ENCODE peak calls at places on chromosomes 6 and 20, in seven cellular contexts. M, A, K, E, I, B and D are unnamed samples.

GRCh38 chr20:32325706-32326506 is 32.2 kb upstream of the ASXL1 start:
- DNase-seq in B (no peak), A (peak; percentile 35), M (peak; percentile 79), K (no peak), I (peak; percentile 68), E (no peak), D (peak; percentile 76)

GRCh38 chr20:41275181-41275793 is 42.2 kb downstream of the ZHX3 start:
- DNase-seq in M (peak; percentile 73), B (peak; percentile 74), E (no peak), A (peak; percentile 86), I (peak; percentile 81), K (no peak), D (peak; percentile 67)

GRCh38 chr6:4344317-4344899 is 209.0 kb upstream of the ECI2 start:
- DNase-seq in M (no peak), E (no peak), K (no peak), I (no peak), B (peak; percentile 30), A (peak; percentile 63), D (no peak)

GRCh38 chr20:62644044-62644795 is 1.9 kb downstream of the SLCO4A1 start:
- DNase-seq in A (no peak), E (no peak), K (no peak), I (no peak), B (no peak), M (no peak), D (no peak)

GRCh38 chr6:114000066-114000465 is 29.1 kb upstream of the HDAC2 start:
- DNase-seq in E (no peak), M (peak; percentile 82), A (no peak), B (peak; percentile 54), I (peak; percentile 64), K (no peak), D (peak; percentile 62)

GRCh38 chr6:90008908-90009501 is 114.7 kb downstream of the GJA10 start:
- DNase-seq in M (peak; percentile 68), E (no peak), B (peak; percentile 43), I (peak; percentile 73), A (no peak), K (no peak), D (peak; percentile 7)

GRCh38 chr6:12288844-12289654 is 1.1 kb upstream of the EDN1 start:
- DNase-seq in I (peak; percentile 63), A (peak; percentile 89), E (peak; percentile 77), M (peak; percentile 74), K (no peak), B (peak; percentile 68), D (peak; percentile 78)

GRCh38 chr6:148518371-148519156 is 175.9 kb downstream of the SASH1 start:
- DNase-seq in B (peak; percentile 70), M (no peak), A (no peak), I (no peak), K (peak; percentile 88), E (no peak), D (peak; percentile 16)

GRCh38 chr20:58192567-58192966 is 35.9 kb downstream of the ANKRD60 start:
- DNase-seq in B (no peak), M (no peak), A (no peak), K (no peak), E (no peak), I (no peak), D (no peak)

GRCh38 chr20:57695012-57695411 is 14.8 kb downstream of the PMEPA1 start:
- DNase-seq in B (no peak), E (no peak), A (no peak), K (no peak), I (no peak), M (no peak), D (no peak)

GRCh38 chr20:34634392-34634791 is 42.5 kb downstream of the PIGU start:
- DNase-seq in M (no peak), I (no peak), A (no peak), K (no peak), E (no peak), B (no peak), D (no peak)

GRCh38 chr20:668638-669037 is 7.0 kb downstream of the SCRT2 start:
- DNase-seq in A (no peak), M (no peak), B (no peak), K (no peak), E (no peak), I (no peak), D (no peak)

GRCh38 chr6:142821164-142821716 is 123.7 kb downstream of the HIVEP2 start:
- DNase-seq in A (no peak), E (no peak), M (no peak), B (no peak), K (no peak), I (no peak), D (no peak)

GRCh38 chr6:157571269-157571668 is 190.3 kb downstream of the ZDHHC14 start:
- DNase-seq in E (no peak), A (no peak), B (no peak), K (no peak), M (no peak), I (no peak), D (no peak)

GRCh38 chr6:1946583-1946982 is 298.8 kb downstream of the GMDS start:
- DNase-seq in B (no peak), M (no peak), A (no peak), K (no peak), I (no peak), E (no peak), D (no peak)

GRCh38 chr6:96002576-96002910 is 13.2 kb upstream of the FUT9 start:
- DNase-seq in B (no peak), E (no peak), K (no peak), I (no peak), A (no peak), M (no peak), D (no peak)

GRCh38 chr6:96007663-96008062 is 8.1 kb upstream of the FUT9 start:
- DNase-seq in M (no peak), K (no peak), E (no peak), A (no peak), I (no peak), B (no peak), D (no peak)

GRCh38 chr6:96001891-96002575 is 13.7 kb upstream of the FUT9 start:
- DNase-seq in E (no peak), B (no peak), M (no peak), I (no peak), K (peak; percentile 36), A (no peak), D (no peak)

GRCh38 chr6:96002912-96003311 is 12.9 kb upstream of the FUT9 start:
- DNase-seq in M (no peak), B (no peak), A (no peak), I (no peak), K (peak; percentile 28), E (no peak), D (no peak)
- H3K4me3 ChIP-seq in M (no peak overlapping the region), B (no peak overlapping the region), A (no peak overlapping the region), I (no peak overlapping the region), K (no peak overlapping the region), E (no peak overlapping the region), D (no peak overlapping the region)

GRCh38 chr6:45721665-45722064 is 294.0 kb downstream of the CLIC5 start:
- DNase-seq in I (no peak), M (no peak), K (no peak), A (no peak), E (no peak), B (no peak), D (no peak)
- TF ChIP-seq CTCF in I (no peak), M (no peak), K (no peak), A (no peak), E (peak; percentile 21), B (no peak), D (no peak)

GRCh38 chr6:169529931-169530761 is 171.7 kb downstream of the WDR27 start:
- DNase-seq in B (peak; percentile 97), A (peak; percentile 89), K (no peak), E (no peak), I (peak; percentile 92), M (peak; percentile 80), D (peak; percentile 88)
- H3K4me3 ChIP-seq in B (no peak overlapping the region), A (no peak overlapping the region), K (no peak overlapping the region), E (no peak overlapping the region), I (no peak overlapping the region), M (no peak overlapping the region), D (no peak overlapping the region)

GRCh38 chr6:104896914-104897313 is 37.2 kb upstream of the HACE1 start:
- DNase-seq in M (no peak), E (no peak), I (peak; percentile 5), A (no peak), K (no peak), B (no peak), D (peak; percentile 11)
- TF ChIP-seq CTCF in M (peak; percentile 34), E (no peak), I (peak; percentile 31), A (peak; percentile 30), K (no peak), B (peak; percentile 33), D (no peak)

GRCh38 chr6:164102701-164103100 is 688.2 kb downstream of the QKI start:
- DNase-seq in A (no peak), B (no peak), I (no peak), E (no peak), M (no peak), K (no peak), D (no peak)
- H3K4me3 ChIP-seq in A (no peak overlapping the region), B (no peak overlapping the region), I (no peak overlapping the region), E (no peak overlapping the region), M (no peak overlapping the region), K (no peak overlapping the region), D (no peak overlapping the region)

DNA sequence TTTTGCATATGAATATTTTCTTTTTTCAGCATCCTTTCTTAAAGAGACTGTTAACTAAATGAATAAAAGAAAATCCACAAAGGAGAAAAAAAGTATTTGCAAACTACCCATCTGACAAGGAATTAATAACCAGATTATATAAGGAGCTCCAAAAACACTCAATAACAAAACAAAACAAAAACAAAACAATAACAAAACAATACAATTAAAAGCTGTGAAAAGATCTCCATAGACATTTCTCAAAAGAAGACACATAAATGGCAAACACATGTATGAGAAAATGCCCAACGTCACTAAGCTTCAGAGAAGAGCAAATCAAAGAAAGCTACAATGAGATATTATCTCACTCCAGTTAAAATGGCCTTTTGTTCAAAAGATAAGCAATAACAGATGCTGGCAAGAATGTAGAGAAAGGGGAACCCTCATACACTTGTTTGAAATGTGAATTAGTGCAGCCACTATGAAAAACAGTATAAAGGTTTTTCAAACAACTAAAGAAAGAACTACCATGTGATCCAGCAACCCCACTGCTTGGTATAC is 1310.0 kb upstream of the EYS start:
- DNase-seq in M (no peak), K (no peak), E (no peak), I (no peak), B (no peak), A (no peak), D (no peak)
- TF ChIP-seq CTCF in M (no peak), K (no peak), E (no peak), I (no peak), B (no peak), A (no peak), D (no peak)

GRCh38 chr6:10655508-10656055 is 38.8 kb downstream of the C6orf52 start:
- DNase-seq in B (no peak), M (no peak), A (no peak), E (no peak), I (no peak), K (no peak), D (no peak)

GRCh38 chr6:10659697-10660348 is 34.6 kb downstream of the C6orf52 start:
- DNase-seq in I (no peak), B (no peak), E (peak; percentile 86), M (no peak), A (no peak), K (peak; percentile 44), D (no peak)

GRCh38 chr6:10662742-10663141 is 31.7 kb downstream of the C6orf52 start:
- DNase-seq in A (no peak), K (no peak), B (no peak), M (no peak), I (no peak), E (no peak), D (no peak)

GRCh38 chr6:10662207-10662606 is 32.2 kb downstream of the C6orf52 start:
- DNase-seq in M (no peak), K (no peak), B (no peak), E (no peak), I (no peak), A (no peak), D (no peak)

GRCh38 chr6:10658910-10659696 is 35.3 kb downstream of the C6orf52 start:
- DNase-seq in M (no peak), K (no peak), E (peak; percentile 51), B (no peak), I (no peak), A (no peak), D (no peak)
- H3K4me3 ChIP-seq in M (peak overlapping the region; percentile 39), K (no peak overlapping the region), E (peak overlapping the region; percentile 53), B (peak overlapping the region; percentile 38), I (no peak overlapping the region), A (peak overlapping the region; percentile 42), D (peak overlapping the region; percentile 39)